ENCODE peak calls at places on chromosomes 5 and 9, in nine cellular contexts. A is HFF-Myc, P is pulmonary artery endothelial cell, D is lung microvascular endothelial cell, Q is H4, T is A549, K is astrocyte, B is islet precursor cell, M is AG10803. Z is an unnamed sample.

GRCh38 chr9:134707031-134707680 is 65.6 kb downstream of the COL5A1 start:
- DNase-seq in A (peak), P (no peak), D (peak), Q (peak), T (no peak), K (peak), B (no peak), M (peak), Z (no peak)

GRCh38 chr5:174402224-174402812 is 322.1 kb upstream of the MSX2 start:
- DNase-seq in A (peak), P (no peak), D (no peak), Q (peak), T (no peak), K (no peak), B (peak), M (no peak), Z (no peak)

GRCh38 chr5:178113841-178114324 is 551 bp downstream of the N4BP3 start:
- DNase-seq in A (no peak), P (no peak), D (no peak), Q (no peak), T (no peak), K (no peak), B (no peak), M (no peak), Z (no peak)

GRCh38 chr5:1002836-1003235 is 5.8 kb upstream of the NKD2 start:
- DNase-seq in A (no peak), P (no peak), D (no peak), Q (no peak), T (no peak), K (no peak), B (peak), M (no peak), Z (no peak)

GRCh38 chr9:86521936-86522335 is 167.7 kb upstream of the TUT7 start:
- DNase-seq in A (no peak), P (no peak), D (no peak), Q (no peak), T (no peak), K (no peak), B (no peak), M (no peak), Z (no peak)

GRCh38 chr5:59174248-59174844 is 591.5 kb downstream of the RAB3C start:
- DNase-seq in A (peak), P (peak), D (peak), Q (peak), T (peak), K (peak), B (peak), M (peak), Z (peak)

GRCh38 chr5:91065541-91065940 is 317.6 kb downstream of the ARRDC3 start:
- DNase-seq in A (no peak), P (no peak), D (no peak), Q (no peak), T (no peak), K (no peak), B (no peak), M (no peak), Z (no peak)

GRCh38 chr9:27377147-27377807 is 80.3 kb upstream of the EQTN start:
- DNase-seq in A (no peak), P (no peak), D (no peak), Q (no peak), T (peak), K (no peak), B (no peak), M (no peak), Z (peak)

GRCh38 chr9:94912700-94913249 is 186.3 kb downstream of the AOPEP start:
- DNase-seq in A (no peak), P (no peak), D (peak), Q (peak), T (peak), K (peak), B (peak), M (peak), Z (peak)

GRCh38 chr5:179610109-179610902 is 13.2 kb downstream of the HNRNPH1 start:
- DNase-seq in A (no peak), P (no peak), D (no peak), Q (no peak), T (no peak), K (no peak), B (no peak), M (no peak), Z (no peak)

GRCh38 chr5:33313150-33313549 is 127.6 kb upstream of the TARS1 start:
- DNase-seq in A (peak), P (no peak), D (peak), Q (peak), T (peak), K (peak), B (no peak), M (peak), Z (peak)

GRCh38 chr9:137227057-137227852 is at the start of gene RNF224:
- DNase-seq in A (peak), P (peak), D (peak), Q (peak), T (peak), K (peak), B (peak), M (peak), Z (peak)

GRCh38 chr9:134492721-134493470 is 148.7 kb upstream of the COL5A1 start:
- DNase-seq in A (no peak), P (no peak), D (no peak), Q (no peak), T (no peak), K (no peak), B (peak), M (no peak), Z (no peak)

GRCh38 chr9:125638239-125638638 is 68.8 kb downstream of the MAPKAP1 start:
- DNase-seq in A (no peak), P (no peak), D (no peak), Q (no peak), T (no peak), K (no peak), B (no peak), M (no peak), Z (no peak)